ENCODE peak calls at places on chromosome 11, in ten cellular contexts. B is fibroblast of lung, I is cardiac muscle cell, A is foreskin keratinocyte, E is epithelial cell of esophagus, P is GM10248, V is AG04450, S is kidney, W is MM.1S, C is GM12864. X is an unnamed sample.

GRCh38 chr11:12376259-12376971 is 956 bp upstream of the PARVA start:
- DNase-seq in B (peak; percentile 82), A (no peak), V (peak; percentile 70), W (no peak), C (no peak), P (no peak), E (no peak), I (no peak), S (no peak), X (peak; percentile 63)

GRCh38 chr11:7467652-7468051 is 17.7 kb upstream of the OLFML1 start:
- DNase-seq in W (no peak), B (no peak), P (peak; percentile 27), A (no peak), S (no peak), V (no peak), C (no peak), I (no peak), E (no peak), X (no peak)

GRCh38 chr11:560305-561147 is at the start of the genes LMNTD2 and RASSF7:
- DNase-seq in V (peak; percentile 36), I (peak; percentile 97), P (peak; percentile 99), B (peak; percentile 69), E (peak; percentile 96), W (peak; percentile 94), S (peak; percentile 97), C (peak; percentile 53), A (peak; percentile 56), X (peak; percentile 46)

GRCh38 chr11:132258865-132259264 is 888.5 kb downstream of the NTM start:
- DNase-seq in W (no peak), S (no peak), C (no peak), B (peak; percentile 77), A (peak; percentile 69), E (peak; percentile 41), P (no peak), I (no peak), V (no peak), X (no peak)

GRCh38 chr11:12290477-12290922 is 86.9 kb upstream of the PARVA start:
- DNase-seq in B (peak; percentile 68), W (no peak), E (no peak), S (peak; percentile 13), V (no peak), P (peak; percentile 8), C (no peak), I (no peak), A (no peak), X (no peak)

GRCh38 chr11:111166655-111167054 is 78.9 kb upstream of the POU2AF2 start:
- DNase-seq in P (no peak), I (no peak), W (no peak), B (no peak), A (peak; percentile 22), V (no peak), C (no peak), E (no peak), S (no peak), X (no peak)

GRCh38 chr11:14642873-14643696 is 519 bp upstream of the PDE3B start:
- DNase-seq in S (no peak), E (no peak), B (no peak), C (no peak), P (no peak), A (no peak), W (no peak), I (no peak), V (no peak), X (no peak)

GRCh38 chr11:63769044-63769718 is 606 bp upstream of the ZFTA start:
- DNase-seq in W (peak; percentile 47), V (no peak), E (peak; percentile 51), I (peak; percentile 51), A (no peak), P (peak; percentile 69), C (no peak), S (peak; percentile 79), B (peak; percentile 41), X (no peak)

GRCh38 chr11:39668640-39669039 is 1790.8 kb downstream of the LRRC4C start:
- DNase-seq in V (peak; percentile 1), C (no peak), P (no peak), B (peak; percentile 91), E (no peak), W (no peak), A (peak; percentile 25), S (no peak), I (no peak), X (peak; percentile 42)

GRCh38 chr11:122931510-122931909 is 49.0 kb downstream of the JHY start:
- DNase-seq in E (no peak), I (no peak), P (no peak), S (no peak), C (no peak), W (no peak), B (no peak), A (no peak), V (no peak), X (no peak)

GRCh38 chr11:41245704-41246398 is 213.6 kb downstream of the LRRC4C start:
- DNase-seq in I (no peak), W (no peak), V (no peak), P (no peak), B (no peak), A (no peak), S (peak; percentile 46), E (no peak), C (no peak), X (no peak)

GRCh38 chr11:77411717-77412441 is 62.0 kb downstream of the PAK1 start:
- DNase-seq in W (peak; percentile 90), P (peak; percentile 83), S (peak; percentile 94), A (peak; percentile 81), I (peak; percentile 86), B (peak; percentile 90), E (peak; percentile 92), V (peak; percentile 50), C (peak; percentile 50), X (peak; percentile 60)

GRCh38 chr11:82315093-82315492 is 418.6 kb downstream of the FAM181B start:
- DNase-seq in E (peak; percentile 58), C (no peak), P (no peak), I (peak; percentile 70), S (no peak), W (no peak), V (no peak), A (peak; percentile 18), B (no peak), X (no peak)

GRCh38 chr11:134443246-134443645 is 31.2 kb upstream of the B3GAT1 start:
- DNase-seq in V (no peak), B (no peak), C (no peak), P (no peak), I (no peak), S (no peak), E (no peak), A (no peak), W (no peak), X (no peak)

GRCh38 chr11:83702795-83703194 is 416.6 kb upstream of the CCDC90B start:
- DNase-seq in C (no peak), I (no peak), A (no peak), P (no peak), S (no peak), B (no peak), V (no peak), W (no peak), E (no peak), X (no peak)

GRCh38 chr11:969651-970205 is 44.1 kb downstream of the AP2A2 start:
- DNase-seq in C (no peak), A (no peak), S (peak; percentile 25), E (no peak), P (no peak), V (no peak), I (no peak), W (no peak), B (no peak), X (no peak)

GRCh38 chr11:33294224-33294623 is 37.0 kb downstream of the HIPK3 start:
- DNase-seq in A (no peak), B (no peak), E (no peak), C (no peak), I (no peak), P (no peak), S (no peak), V (no peak), W (no peak), X (no peak)

GRCh38 chr11:16598906-16599305 is 139.5 kb upstream of the C11orf58 start:
- DNase-seq in E (no peak), I (no peak), P (no peak), A (no peak), W (no peak), V (no peak), C (no peak), B (no peak), S (no peak), X (no peak)
- TF ChIP-seq CTCF in E (no peak), I (no peak), P (no peak), A (no peak), W (no peak), V (no peak), C (no peak), B (no peak), S (no peak), X (no peak)

DNA sequence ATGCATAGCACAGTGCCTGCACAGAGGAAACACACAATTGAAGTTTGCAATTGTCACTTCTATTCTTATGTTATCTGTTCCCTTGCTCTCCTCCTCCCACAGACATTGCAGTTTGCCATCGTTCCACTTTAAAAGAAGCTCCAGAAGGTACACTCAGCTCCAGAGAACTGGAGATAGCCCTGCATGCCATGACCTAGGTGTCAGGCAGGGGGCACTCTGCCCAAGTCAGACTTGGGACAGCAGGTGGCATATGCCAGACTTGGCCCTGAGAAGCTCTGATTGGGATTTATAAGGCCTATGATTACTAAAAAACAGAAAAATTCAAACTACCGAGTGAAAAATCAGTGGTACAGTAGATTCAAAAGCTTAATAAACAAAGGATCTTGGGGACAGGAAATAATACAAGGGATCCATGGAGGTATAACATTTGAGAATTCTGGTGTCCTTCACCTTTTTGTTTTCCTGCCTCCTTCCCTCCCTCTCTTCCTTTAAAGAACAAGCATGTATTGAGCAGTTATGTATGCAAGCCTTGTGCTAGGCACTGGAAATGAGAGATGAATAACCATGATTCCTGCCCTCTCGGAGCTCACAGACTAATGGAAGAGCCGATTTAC is 40.0 kb downstream of the TENM4 start:
- DNase-seq in A (no peak), W (no peak), S (peak; percentile 65), C (no peak), E (peak; percentile 70), B (no peak), V (no peak), I (peak; percentile 60), P (peak; percentile 29), X (no peak)
- TF ChIP-seq CTCF in A (peak; percentile 85), W (peak; percentile 71), S (peak; percentile 53), C (peak; percentile 77), E (peak; percentile 90), B (peak; percentile 48), V (peak; percentile 65), I (peak; percentile 77), P (peak; percentile 63), X (peak; percentile 67)

GRCh38 chr11:121465709-121466062 is 12.9 kb upstream of the SORL1-AS1 start:
- DNase-seq in B (no peak), A (no peak), V (no peak), I (no peak), S (no peak), W (no peak), C (no peak), E (no peak), P (no peak), X (no peak)
- TF ChIP-seq CTCF in B (no peak), A (peak; percentile 10), V (no peak), I (no peak), S (no peak), W (no peak), C (no peak), E (no peak), P (no peak), X (no peak)

GRCh38 chr11:84780689-84781293 is 846.4 kb downstream of the DLG2 start:
- DNase-seq in B (peak; percentile 39), W (peak; percentile 54), S (no peak), V (no peak), A (peak; percentile 48), C (no peak), E (peak; percentile 48), I (peak; percentile 53), P (no peak), X (peak; percentile 28)

GRCh38 chr11:84775503-84775902 is 851.6 kb downstream of the DLG2 start:
- DNase-seq in E (no peak), W (peak; percentile 59), A (no peak), C (no peak), V (no peak), B (no peak), S (no peak), P (no peak), I (no peak), X (no peak)
- TF ChIP-seq CTCF in E (no peak), W (no peak), A (no peak), C (no peak), V (no peak), B (no peak), S (no peak), P (no peak), I (no peak), X (no peak)

X was measured in astrocyte of the cerebellum.